ENCODE peak calls at places on chromosomes 6 and 20, in seven cellular contexts. G is H1, M is esophagus muscularis mucosa, T is upper lobe of left lung, Y is SK-N-SH, A is GM12878, U is K562. F is an unnamed sample.

GRCh38 chr6:166335378-166336366 is 6.7 kb downstream of the SFT2D1 start:
- DNase-seq in G (no peak), M (no peak), T (no peak), Y (no peak), A (peak; percentile 71), U (no peak), F (no peak)

GRCh38 chr6:53483423-53484353 is 61.2 kb downstream of the GCLC start:
- DNase-seq in G (no peak), M (no peak), T (no peak), Y (peak; percentile 31), A (no peak), U (peak; percentile 50), F (no peak)

GRCh38 chr6:157605484-157605883 is 217.6 kb upstream of the SNX9 start:
- DNase-seq in G (no peak), M (no peak), T (no peak), Y (no peak), A (no peak), U (no peak), F (peak; percentile 0)

GRCh38 chr20:33079267-33079666 is at the start of gene BPIFB4:
- DNase-seq in G (no peak), M (no peak), T (no peak), Y (no peak), A (no peak), U (no peak), F (no peak)

GRCh38 chr6:167550936-167551633 is 226.2 kb downstream of the TTLL2 start:
- DNase-seq in G (no peak), M (no peak), T (peak; percentile 94), Y (no peak), A (no peak), U (no peak), F (peak; percentile 68)

GRCh38 chr6:34236423-34237315 is at the start of gene HMGA1:
- DNase-seq in G (peak; percentile 84), M (peak; percentile 96), T (peak; percentile 96), Y (peak; percentile 99), A (peak; percentile 51), U (peak; percentile 88), F (peak; percentile 92)

GRCh38 chr6:33604941-33605854 is 15.9 kb upstream of the ITPR3 start:
- DNase-seq in G (no peak), M (no peak), T (no peak), Y (no peak), A (no peak), U (no peak), F (no peak)

GRCh38 chr6:27161946-27162603 is 85.4 kb upstream of the PRSS16 start:
- DNase-seq in G (peak; percentile 62), M (no peak), T (no peak), Y (peak; percentile 34), A (no peak), U (peak; percentile 53), F (no peak)

GRCh38 chr6:110537208-110538123 is 61.1 kb upstream of the SLC22A16 start:
- DNase-seq in G (no peak), M (peak; percentile 42), T (no peak), Y (no peak), A (no peak), U (no peak), F (no peak)

GRCh38 chr6:157570104-157570503 is 189.1 kb downstream of the ZDHHC14 start:
- DNase-seq in G (no peak), M (peak; percentile 14), T (no peak), Y (no peak), A (no peak), U (no peak), F (no peak)

GRCh38 chr6:104987218-104987617 is 30.3 kb downstream of the LIN28B start:
- DNase-seq in G (no peak), M (no peak), T (no peak), Y (no peak), A (no peak), U (no peak), F (no peak)

GRCh38 chr6:149443411-149444181 is 41.2 kb downstream of the ZC3H12D start:
- DNase-seq in G (no peak), M (no peak), T (no peak), Y (no peak), A (no peak), U (no peak), F (no peak)

GRCh38 chr6:18122128-18123093 is at the start of gene NHLRC1:
- DNase-seq in G (peak; percentile 87), M (peak; percentile 98), T (peak; percentile 97), Y (peak; percentile 87), A (peak; percentile 13), U (no peak), F (peak; percentile 89)

GRCh38 chr6:15960740-15961629 is 167.9 kb upstream of the MYLIP start:
- DNase-seq in G (peak; percentile 58), M (no peak), T (no peak), Y (no peak), A (no peak), U (no peak), F (no peak)

GRCh38 chr20:34017610-34018009 is 23.9 kb downstream of the RALY start:
- DNase-seq in G (no peak), M (no peak), T (no peak), Y (no peak), A (no peak), U (no peak), F (no peak)

GRCh38 chr20:51142448-51142847 is 119.5 kb upstream of the KCNG1 start:
- DNase-seq in G (no peak), M (no peak), T (no peak), Y (no peak), A (no peak), U (no peak), F (no peak)

GRCh38 chr20:15927893-15928650 is 645.2 kb downstream of the KIF16B start:
- DNase-seq in G (no peak), M (peak; percentile 7), T (no peak), Y (no peak), A (no peak), U (no peak), F (no peak)

GRCh38 chr20:56722042-56722441 is 92.9 kb downstream of the TFAP2C start:
- DNase-seq in G (no peak), M (no peak), T (no peak), Y (no peak), A (peak; percentile 21), U (no peak), F (peak; percentile 30)

GRCh38 chr20:1267161-1267560 is 1.1 kb downstream of the SNPH start:
- DNase-seq in G (peak; percentile 58), M (no peak), T (no peak), Y (no peak), A (no peak), U (no peak), F (no peak)

GRCh38 chr6:157769776-157770430 is 53.1 kb upstream of the SNX9 start:
- DNase-seq in G (no peak), M (no peak), T (no peak), Y (no peak), A (no peak), U (no peak), F (no peak)

GRCh38 chr6:48610846-48611245 is 499.8 kb upstream of the PTCHD4 start:
- DNase-seq in G (no peak), M (no peak), T (no peak), Y (no peak), A (no peak), U (no peak), F (no peak)

GRCh38 chr6:47496935-47497579 is 19.5 kb downstream of the CD2AP start:
- DNase-seq in G (no peak), M (no peak), T (no peak), Y (no peak), A (no peak), U (no peak), F (no peak)

GRCh38 chr20:1891263-1892121 is 3.7 kb upstream of the SIRPA start:
- DNase-seq in G (no peak), M (no peak), T (no peak), Y (no peak), A (no peak), U (no peak), F (no peak)

GRCh38 chr20:38184098-38184497 is 19.0 kb upstream of the TGM2 start:
- DNase-seq in G (no peak), M (no peak), T (no peak), Y (no peak), A (no peak), U (no peak), F (no peak)
- TF ChIP-seq EP300 in G (no peak), M (no peak), T (no peak), Y (no peak), A (no peak), U (no peak), F (no peak)

DNA sequence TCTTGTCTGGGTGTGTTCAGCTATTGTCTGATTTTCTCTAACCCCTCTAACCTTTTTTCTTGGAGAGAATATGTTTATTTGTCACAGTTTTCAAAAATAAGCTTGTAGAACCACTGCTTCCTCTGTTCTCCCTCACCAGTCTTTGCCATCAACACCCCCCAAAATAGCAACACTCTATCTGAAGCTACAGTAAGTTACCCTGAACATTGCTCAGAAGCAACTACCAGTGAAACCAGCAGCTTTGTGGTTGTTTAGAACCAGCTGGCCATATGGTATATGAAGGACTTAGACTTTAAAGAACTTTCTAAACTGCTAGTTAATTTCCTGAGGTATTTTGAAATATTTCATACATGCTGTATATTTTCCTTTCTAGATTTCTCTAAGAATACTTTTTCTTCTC is 242.9 kb downstream of the KHDRBS2 start:
- DNase-seq in G (no peak), M (no peak), T (no peak), Y (no peak), A (no peak), U (no peak), F (no peak)
- TF ChIP-seq POLR2AphosphoS5 in G (no peak), M (no peak), T (no peak), Y (no peak), A (no peak), U (no peak), F (no peak)

GRCh38 chr6:129980821-129981220 is 37.6 kb upstream of the L3MBTL3 start:
- DNase-seq in G (no peak), M (no peak), T (no peak), Y (no peak), A (no peak), U (no peak), F (no peak)

GRCh38 chr6:129978148-129978916 is 40.0 kb upstream of the L3MBTL3 start:
- DNase-seq in G (no peak), M (no peak), T (no peak), Y (no peak), A (no peak), U (no peak), F (no peak)

GRCh38 chr6:129981598-129981997 is 36.8 kb upstream of the L3MBTL3 start:
- DNase-seq in G (no peak), M (no peak), T (no peak), Y (no peak), A (no peak), U (no peak), F (no peak)
- TF ChIP-seq CTCF in G (no peak), M (no peak), T (no peak), Y (peak; percentile 50), A (no peak), U (no peak), F (no peak)

DNA sequence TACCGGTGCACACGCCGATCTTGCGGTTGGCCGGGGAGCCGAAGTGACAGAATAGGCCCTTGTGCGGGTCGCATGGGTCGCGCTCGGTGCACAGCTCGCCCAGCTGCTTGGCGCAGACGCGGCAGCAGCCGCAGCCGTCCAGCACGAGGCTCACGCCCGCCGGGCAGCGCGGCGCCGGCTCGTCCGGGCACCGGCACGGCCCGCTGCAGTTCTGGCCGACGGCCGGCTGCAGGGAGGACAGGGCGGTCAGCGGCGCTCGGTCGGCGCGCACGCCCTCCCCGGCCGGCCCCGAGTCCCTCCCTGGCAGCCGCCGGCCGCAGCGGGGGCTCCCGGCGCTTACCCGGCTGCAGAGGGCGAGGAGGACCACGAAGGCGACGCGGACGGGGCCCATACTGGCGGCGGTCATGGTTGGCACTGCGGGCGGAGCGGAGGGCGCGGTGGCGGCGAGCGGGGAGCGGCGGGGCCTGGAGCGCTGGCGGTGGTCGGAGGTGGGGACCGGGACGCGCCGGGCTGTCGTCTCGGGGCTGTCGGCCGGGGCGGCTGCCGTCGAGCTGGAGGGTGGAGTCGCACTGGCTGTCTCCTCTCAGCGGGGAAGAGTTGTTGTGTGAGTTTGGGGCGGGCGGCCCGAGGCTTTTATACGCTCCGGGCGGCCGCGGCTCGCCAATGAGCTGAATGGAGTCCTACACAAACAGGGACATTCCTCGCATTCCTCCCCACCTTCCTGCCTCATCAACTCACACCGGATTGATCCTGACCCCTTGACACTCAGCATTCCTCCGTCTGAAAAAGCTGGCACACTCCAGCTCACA is at the start of gene CCN2:
- DNase-seq in G (peak; percentile 96), M (peak; percentile 96), T (peak; percentile 94), Y (peak; percentile 57), A (no peak), U (no peak), F (peak; percentile 84)
- TF ChIP-seq EP300 in G (peak; percentile 88), M (no peak), T (peak; percentile 18), Y (peak; percentile 91), A (no peak), U (no peak), F (no peak)